ENCODE peak calls at places on chromosomes 2 and 18, in ten cellular contexts. D is tibial nerve, K is uterus, M is heart left ventricle, O is IMR-90, Z is NB4, V is breast epithelium, U is lower leg skin, G is stomach, Y is HCT116. C is an unnamed sample.

GRCh38 chr2:44291281-44292248 is 16.3 kb downstream of the SLC3A1 start:
- DNase-seq in D (no peak), K (peak; percentile 29), M (no peak), O (peak; percentile 75), Z (peak; percentile 71), V (peak; percentile 38), U (no peak), G (peak; percentile 84), Y (peak; percentile 48), C (peak; percentile 38)

GRCh38 chr2:240134956-240135520 is 1.1 kb downstream of the COPS9 start:
- DNase-seq in D (no peak), K (no peak), M (no peak), O (no peak), Z (no peak), V (no peak), U (peak; percentile 76), G (no peak), Y (no peak), C (no peak)

GRCh38 chr2:181785677-181786344 is 105.5 kb upstream of the NEUROD1 start:
- DNase-seq in D (no peak), K (no peak), M (no peak), O (peak; percentile 75), Z (no peak), V (no peak), U (no peak), G (no peak), Y (peak; percentile 78), C (no peak)

GRCh38 chr18:34977787-34978532 is 63.3 kb upstream of the MAPRE2 start:
- DNase-seq in D (no peak), K (no peak), M (peak; percentile 38), O (peak; percentile 6), Z (peak; percentile 64), V (peak; percentile 42), U (peak; percentile 89), G (peak; percentile 65), Y (no peak), C (no peak)

GRCh38 chr2:216052420-216052819 is 29.2 kb downstream of the PECR start:
- DNase-seq in D (no peak), K (no peak), M (no peak), O (no peak), Z (no peak), V (no peak), U (no peak), G (no peak), Y (no peak), C (no peak)

GRCh38 chr2:125456851-125457250 is 1199.1 kb upstream of the GYPC start:
- DNase-seq in D (no peak), K (no peak), M (no peak), O (no peak), Z (no peak), V (no peak), U (no peak), G (no peak), Y (no peak), C (no peak)

GRCh38 chr18:10851824-10852225 is 297.5 kb downstream of the PIEZO2 start:
- DNase-seq in D (no peak), K (no peak), M (no peak), O (peak; percentile 81), Z (peak; percentile 50), V (no peak), U (no peak), G (no peak), Y (peak; percentile 27), C (peak; percentile 16)

GRCh38 chr2:147530033-147530432 is 314.8 kb upstream of the ACVR2A start:
- DNase-seq in D (no peak), K (no peak), M (no peak), O (no peak), Z (no peak), V (no peak), U (no peak), G (no peak), Y (no peak), C (no peak)

GRCh38 chr18:39555511-39555910 is 1989.9 kb upstream of the CELF4 start:
- DNase-seq in D (no peak), K (no peak), M (no peak), O (no peak), Z (no peak), V (no peak), U (no peak), G (no peak), Y (no peak), C (no peak)

GRCh38 chr18:39564716-39565115 is 1999.1 kb upstream of the CELF4 start:
- DNase-seq in D (no peak), K (no peak), M (no peak), O (no peak), Z (no peak), V (no peak), U (no peak), G (no peak), Y (no peak), C (no peak)

GRCh38 chr18:39558658-39559057 is 1993.1 kb upstream of the CELF4 start:
- DNase-seq in D (no peak), K (no peak), M (no peak), O (peak; percentile 4), Z (no peak), V (no peak), U (no peak), G (no peak), Y (no peak), C (no peak)

GRCh38 chr18:39561136-39561535 is 1995.5 kb upstream of the CELF4 start:
- DNase-seq in D (no peak), K (no peak), M (no peak), O (no peak), Z (no peak), V (no peak), U (no peak), G (no peak), Y (no peak), C (no peak)
- TF ChIP-seq POLR2A in D (no peak), K (no peak), M (no peak), O (no peak), Z (no peak), V (no peak), U (no peak), G (no peak), Y (no peak), C (no peak)

GRCh38 chr2:169005080-169005598 is 26.0 kb downstream of the ABCB11 start:
- DNase-seq in D (no peak), K (no peak), M (no peak), O (no peak), Z (no peak), V (no peak), U (no peak), G (no peak), Y (no peak), C (no peak)

GRCh38 chr2:168999668-169000213 is 31.4 kb downstream of the ABCB11 start:
- DNase-seq in D (no peak), K (no peak), M (no peak), O (no peak), Z (no peak), V (no peak), U (no peak), G (no peak), Y (no peak), C (no peak)

GRCh38 chr2:169001116-169001815 is 29.9 kb downstream of the ABCB11 start:
- DNase-seq in D (no peak), K (no peak), M (no peak), O (no peak), Z (no peak), V (no peak), U (no peak), G (no peak), Y (no peak), C (no peak)

GRCh38 chr2:168998609-168999211 is 32.4 kb downstream of the ABCB11 start:
- DNase-seq in D (no peak), K (no peak), M (no peak), O (no peak), Z (no peak), V (no peak), U (no peak), G (no peak), Y (no peak), C (no peak)

DNA sequence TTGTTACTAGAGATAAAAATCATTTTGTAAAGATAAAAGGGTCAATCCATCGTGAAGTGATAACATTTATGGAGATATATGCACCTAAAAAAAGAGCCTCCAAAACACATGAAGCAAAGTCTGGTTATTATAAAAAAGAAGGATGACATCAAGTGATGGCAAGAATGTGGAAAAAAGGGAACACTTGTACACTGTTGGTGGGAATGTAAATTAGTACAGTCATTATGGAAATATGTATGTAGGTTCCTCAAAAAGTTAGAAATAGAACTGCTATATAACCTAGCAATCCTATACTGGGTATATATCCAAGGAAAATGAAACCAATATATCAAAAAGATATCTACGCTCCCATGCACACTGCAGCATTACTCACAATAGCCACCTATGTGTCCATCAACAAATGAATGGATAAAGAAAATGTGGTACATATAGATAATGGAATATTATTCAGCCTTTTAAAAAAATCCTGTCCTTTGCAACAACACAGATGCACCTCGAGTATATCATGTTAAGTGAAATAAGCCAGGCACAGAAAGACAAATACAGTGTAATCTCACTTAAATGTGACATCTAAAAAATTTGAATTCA is 28.9 kb downstream of the ABCB11 start:
- DNase-seq in D (no peak), K (no peak), M (no peak), O (no peak), Z (no peak), V (no peak), U (no peak), G (no peak), Y (no peak), C (no peak)
- TF ChIP-seq POLR2A in D (no peak), K (no peak), M (no peak), O (no peak), Z (no peak), V (no peak), U (no peak), G (no peak), Y (no peak), C (no peak)

DNA sequence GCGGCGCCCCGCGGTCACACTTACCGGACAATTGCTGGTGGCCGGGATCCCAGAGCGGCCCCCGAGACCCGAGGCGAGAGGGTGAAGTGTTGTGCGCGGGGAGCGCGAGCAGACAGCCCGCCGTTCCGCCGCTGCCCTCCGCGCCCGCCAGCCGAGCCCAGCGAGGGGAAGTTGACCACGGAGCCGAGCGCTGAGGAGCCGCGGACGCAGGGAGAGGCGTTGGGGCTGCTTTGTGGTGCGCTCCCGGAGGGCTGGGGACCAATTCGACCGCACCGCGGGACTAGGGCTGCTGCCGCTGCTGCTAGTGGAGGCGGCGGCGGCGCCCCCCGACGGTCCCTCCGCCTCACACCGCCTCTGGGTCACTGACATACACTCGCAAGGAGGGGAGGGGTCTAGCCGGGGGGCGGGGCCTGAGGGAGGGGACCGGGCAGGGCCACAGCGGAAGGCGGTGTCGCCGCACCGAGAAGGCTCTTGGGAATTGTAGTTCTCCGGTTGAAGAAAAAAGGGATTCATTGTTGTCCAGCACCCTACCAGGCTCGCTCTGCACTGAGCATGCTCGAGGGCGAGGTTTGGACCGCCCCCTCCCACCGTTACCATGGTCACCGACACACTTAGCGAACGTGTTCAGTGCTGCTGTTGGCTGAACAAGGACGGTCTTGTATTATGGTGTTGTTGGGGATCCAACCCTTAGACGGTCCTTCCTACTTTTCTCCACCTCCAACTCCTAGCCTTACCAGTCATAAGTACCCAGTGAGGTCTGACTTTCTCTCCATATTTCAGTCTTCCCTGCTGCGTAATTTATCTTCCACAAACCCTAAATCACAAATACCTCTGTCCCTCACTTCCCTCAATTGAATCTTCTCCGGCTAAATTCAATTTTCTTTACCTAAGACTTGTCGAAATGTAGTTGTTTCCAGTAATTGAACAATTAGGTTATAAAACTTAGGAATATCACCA is at the start of gene PELI1:
- DNase-seq in D (peak; percentile 95), K (peak; percentile 97), M (peak; percentile 97), O (peak; percentile 95), Z (peak; percentile 98), V (peak; percentile 98), U (peak; percentile 98), G (peak; percentile 95), Y (peak; percentile 97), C (peak; percentile 74)
- TF ChIP-seq POLR2A in D (peak; percentile 99), K (peak; percentile 99), M (peak; percentile 91), O (peak; percentile 80), Z (peak; percentile 84), V (peak; percentile 94), U (peak; percentile 93), G (no peak), Y (no peak), C (peak; percentile 95)

GRCh38 chr2:168247341-168248305 is at the start of gene STK39:
- DNase-seq in D (peak; percentile 35), K (peak; percentile 55), M (peak; percentile 82), O (peak; percentile 73), Z (peak; percentile 89), V (peak; percentile 47), U (peak; percentile 91), G (peak; percentile 80), Y (peak; percentile 45), C (peak; percentile 80)
- TF ChIP-seq POLR2A in D (no peak), K (no peak), M (no peak), O (no peak), Z (no peak), V (no peak), U (no peak), G (no peak), Y (no peak), C (peak; percentile 37)